ENCODE peak calls at places on chromosomes 11 and 22, in six cellular contexts. I is left ventricle myocardium inferior, B is uterus, Z is left lung, R is pancreas, W is tibial nerve. E is an unnamed sample.

GRCh38 chr22:27986459-27986858 is 67.4 kb upstream of the PITPNB start:
- DNase-seq in R (peak; percentile 0), W (no peak), Z (no peak), B (no peak), I (no peak), E (no peak)

GRCh38 chr22:30947163-30947820 is 21.3 kb downstream of the MORC2 start:
- DNase-seq in Z (no peak), I (peak; percentile 31), W (no peak), B (peak; percentile 35), R (no peak), E (no peak)

GRCh38 chr11:92224394-92225205 is at the start of gene FAT3:
- DNase-seq in I (no peak), B (no peak), R (no peak), W (no peak), Z (peak; percentile 73), E (peak; percentile 60)

GRCh38 chr11:31487848-31488247 is 21.6 kb downstream of the IMMP1L start:
- DNase-seq in R (peak; percentile 16), Z (no peak), W (no peak), B (no peak), I (no peak), E (no peak)

GRCh38 chr11:108524422-108524821 is 26.2 kb upstream of the POGLUT3 start:
- DNase-seq in R (no peak), B (no peak), W (no peak), Z (no peak), I (no peak), E (no peak)

GRCh38 chr22:30882974-30883533 is 85.5 kb downstream of the MORC2 start:
- DNase-seq in R (no peak), B (no peak), Z (peak; percentile 34), I (no peak), W (no peak), E (no peak)

GRCh38 chr22:39114157-39114511 is 17.1 kb downstream of the APOBEC3H start:
- DNase-seq in W (no peak), Z (no peak), R (no peak), I (no peak), B (no peak), E (no peak)

GRCh38 chr11:37061426-37061825 is 463.4 kb upstream of the RAG2 start:
- DNase-seq in I (no peak), W (no peak), Z (no peak), R (no peak), B (no peak), E (no peak)

GRCh38 chr22:45544588-45545170 is 42.0 kb downstream of the FBLN1 start:
- DNase-seq in W (no peak), I (peak; percentile 46), B (no peak), R (no peak), Z (peak; percentile 27), E (no peak)

GRCh38 chr11:46361283-46362145 is 14.3 kb downstream of the DGKZ start:
- DNase-seq in B (no peak), W (no peak), Z (peak; percentile 89), I (peak; percentile 75), R (no peak), E (peak; percentile 92)

GRCh38 chr11:110527146-110527545 is 97.4 kb downstream of the FDX1 start:
- DNase-seq in I (no peak), B (no peak), W (no peak), Z (no peak), R (no peak), E (no peak)

GRCh38 chr11:28146123-28146751 is 38.0 kb downstream of the METTL15 start:
- DNase-seq in I (no peak), B (no peak), R (no peak), Z (no peak), W (no peak), E (no peak)

GRCh38 chr22:50708474-50708873 is 29.5 kb upstream of the ACR start:
- DNase-seq in W (no peak), B (no peak), I (no peak), Z (no peak), R (no peak), E (no peak)

GRCh38 chr22:42906605-42907338 is 49.7 kb upstream of the ARFGAP3 start:
- DNase-seq in Z (no peak), I (peak; percentile 85), R (no peak), B (peak; percentile 50), W (peak; percentile 61), E (peak; percentile 88)

GRCh38 chr22:29251981-29252978 is 15.5 kb downstream of the RHBDD3 start:
- DNase-seq in W (no peak), I (no peak), B (no peak), R (no peak), Z (no peak), E (no peak)

GRCh38 chr11:80843266-80843974 is 1402.6 kb upstream of the TENM4 start:
- DNase-seq in I (no peak), B (no peak), W (no peak), R (no peak), Z (no peak), E (no peak)

DNA sequence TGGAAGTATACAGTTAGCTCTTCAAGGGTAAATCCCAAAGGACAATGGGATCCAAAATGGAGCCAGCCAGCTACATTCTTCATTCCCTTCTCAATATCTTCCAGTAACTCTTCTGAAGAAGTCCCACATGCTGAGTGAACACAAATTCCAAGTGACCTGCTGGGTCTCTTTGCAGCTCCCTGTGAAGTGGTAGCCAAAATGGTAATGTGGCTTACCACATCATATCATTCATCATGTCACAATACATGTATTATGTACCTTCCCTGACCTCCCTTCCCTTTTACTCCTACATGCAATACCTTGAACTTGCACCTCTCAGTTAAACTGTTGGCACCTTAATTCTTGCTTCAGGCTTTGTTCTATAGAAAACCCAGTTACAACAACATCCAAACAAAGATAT is 80.7 kb upstream of the CD44 start:
- DNase-seq in Z (no peak), I (no peak), W (no peak), R (no peak), B (no peak), E (no peak)
- H3K9me3 ChIP-seq in Z (no peaks in the 10 kb centered on the region), I (no peaks in the 10 kb centered on the region), W (no peaks in the 10 kb centered on the region), R (no peaks in the 10 kb centered on the region), B (no peaks in the 10 kb centered on the region), E (no peaks in the 10 kb centered on the region)

GRCh38 chr11:77287615-77288273 is 13.7 kb downstream of the GDPD4 start:
- DNase-seq in R (no peak), W (no peak), Z (no peak), B (no peak), I (no peak), E (no peak)
- H3K4me1 ChIP-seq in R (no peaks in the 10 kb centered on the region), W (no peaks in the 10 kb centered on the region), Z (no peaks in the 10 kb centered on the region), B (no peaks in the 10 kb centered on the region), I (no peaks in the 10 kb centered on the region), E (no peaks in the 10 kb centered on the region)

DNA sequence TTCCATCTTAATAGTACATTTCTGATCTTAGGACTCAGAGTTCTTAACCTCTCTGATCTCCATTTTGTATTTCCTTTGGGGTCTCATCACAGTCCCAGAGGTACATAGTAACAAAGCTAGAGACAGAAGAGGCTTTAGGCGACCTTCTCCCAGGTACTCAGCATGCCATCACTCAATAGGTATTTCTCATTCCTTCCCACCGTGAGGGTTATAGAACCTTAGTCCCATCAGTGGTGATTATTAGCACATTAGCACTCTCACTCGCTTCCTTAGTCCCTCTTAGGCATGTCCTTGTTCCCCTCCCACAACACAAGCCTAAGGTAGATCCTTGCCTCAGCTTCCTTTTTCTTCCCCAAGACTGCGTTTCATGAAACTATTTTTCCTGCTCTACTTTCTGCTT is 14.7 kb downstream of the SWAP70 start:
- DNase-seq in Z (no peak), I (no peak), W (no peak), B (no peak), R (no peak), E (no peak)
- H3K4me3 ChIP-seq in Z (no peak overlapping the region), I (no peak overlapping the region), W (no peak overlapping the region), B (no peak overlapping the region), R (no peak overlapping the region), E (no peak overlapping the region)

DNA sequence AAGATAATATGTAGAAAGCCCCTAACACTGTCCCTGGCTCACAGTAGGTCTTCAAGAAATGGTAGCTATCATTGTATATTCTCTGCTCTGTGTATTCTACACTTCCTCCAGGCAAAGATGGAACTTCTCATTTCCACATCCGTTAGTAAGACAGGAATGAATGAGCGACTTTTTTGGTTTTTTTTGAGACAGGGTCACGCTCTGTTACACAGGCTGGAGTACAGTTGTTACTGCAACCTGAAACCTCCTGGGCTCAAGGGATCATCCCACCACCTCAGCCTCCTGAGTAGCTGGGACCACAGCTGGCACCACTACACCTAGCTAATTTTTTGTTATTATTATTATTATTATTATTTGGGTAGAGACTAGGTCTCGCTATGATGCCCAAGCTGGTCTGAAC is 2.3 kb upstream of the CLPB start:
- DNase-seq in I (no peak), Z (no peak), W (no peak), R (no peak), B (no peak), E (no peak)
- H3K9me3 ChIP-seq in I (no peaks in the 10 kb centered on the region), Z (no peaks in the 10 kb centered on the region), W (no peaks in the 10 kb centered on the region), R (no peaks in the 10 kb centered on the region), B (no peaks in the 10 kb centered on the region), E (no peaks in the 10 kb centered on the region)

GRCh38 chr22:46863794-46864193 is 101.3 kb downstream of the TBC1D22A start:
- DNase-seq in B (no peak), Z (no peak), I (no peak), W (no peak), R (no peak), E (no peak)
- H3K4me1 ChIP-seq in B (no peaks in the 10 kb centered on the region), Z (no peaks in the 10 kb centered on the region), I (no peaks in the 10 kb centered on the region), W (no peaks in the 10 kb centered on the region), R (no peaks in the 10 kb centered on the region), E (no peaks in the 10 kb centered on the region)

GRCh38 chr11:63945482-63946163 is 6.8 kb downstream of the NAA40 start:
- DNase-seq in B (peak; percentile 78), W (peak; percentile 77), R (peak; percentile 89), I (peak; percentile 55), Z (no peak), E (peak; percentile 84)
- H3K4me3 ChIP-seq in B (no peak overlapping the region), W (no peak overlapping the region), R (no peak overlapping the region), I (peak overlapping the region; percentile 49), Z (no peak overlapping the region), E (peak overlapping the region; percentile 37)

GRCh38 chr11:102653744-102654291 is 28.7 kb upstream of the MMP20 start:
- DNase-seq in B (no peak), I (no peak), R (no peak), W (no peak), Z (no peak), E (no peak)

GRCh38 chr11:102656528-102656927 is 31.4 kb upstream of the MMP20 start:
- DNase-seq in R (no peak), Z (no peak), B (no peak), W (no peak), I (no peak), E (no peak)

GRCh38 chr11:102655547-102655946 is 30.4 kb upstream of the MMP20 start:
- DNase-seq in W (no peak), B (no peak), R (no peak), Z (no peak), I (no peak), E (no peak)

GRCh38 chr11:102654761-102655160 is 29.6 kb upstream of the MMP20 start:
- DNase-seq in Z (no peak), I (no peak), W (no peak), B (no peak), R (no peak), E (no peak)
- H3K9me3 ChIP-seq in Z (no peaks in the 10 kb centered on the region), I (peaks cover 16% of the 10 kb centered on the region), W (no peaks in the 10 kb centered on the region), B (no peaks in the 10 kb centered on the region), R (no peaks in the 10 kb centered on the region), E (no peaks in the 10 kb centered on the region)